ENCODE peak calls at places on chromosomes 7 and 10, in seven cellular contexts. X is H1, K is SK-N-SH, U is HepG2, M is GM12878, Y is K562, W is T47D. N is an unnamed sample.

GRCh38 chr7:136588216-136588615 is 280.2 kb upstream of the CHRM2 start:
- DNase-seq in X (no peak), K (no peak), U (no peak), M (no peak), Y (no peak), W (no peak), N (no peak)

GRCh38 chr7:4166340-4166739 is 515.8 kb upstream of the FOXK1 start:
- DNase-seq in X (no peak), K (no peak), U (no peak), M (no peak), Y (no peak), W (no peak), N (no peak)

GRCh38 chr10:46033602-46034011 is 3.2 kb upstream of the NCOA4 start:
- DNase-seq in X (no peak), K (no peak), U (peak; percentile 86), M (no peak), Y (no peak), W (peak; percentile 65), N (no peak)

GRCh38 chr10:72080042-72081035 is 8.0 kb downstream of the SPOCK2 start:
- DNase-seq in X (peak; percentile 45), K (no peak), U (no peak), M (no peak), Y (no peak), W (peak; percentile 13), N (no peak)

GRCh38 chr7:71868797-71869196 is 543.3 kb downstream of the CALN1 start:
- DNase-seq in X (no peak), K (no peak), U (no peak), M (no peak), Y (no peak), W (no peak), N (no peak)

GRCh38 chr7:31857178-31857577 is 170.2 kb downstream of the PPP1R17 start:
- DNase-seq in X (no peak), K (no peak), U (no peak), M (no peak), Y (no peak), W (no peak), N (no peak)

GRCh38 chr10:31032515-31033132 is 959 bp upstream of the ZNF438 start:
- DNase-seq in X (no peak), K (no peak), U (no peak), M (no peak), Y (no peak), W (no peak), N (no peak)

GRCh38 chr7:76191783-76192240 is 9.9 kb upstream of the SRRM3 start:
- DNase-seq in X (peak; percentile 71), K (peak; percentile 72), U (peak; percentile 46), M (no peak), Y (peak; percentile 66), W (peak; percentile 84), N (peak; percentile 43)

GRCh38 chr7:104656467-104656866 is 328.1 kb downstream of the LHFPL3 start:
- DNase-seq in X (no peak), K (no peak), U (no peak), M (no peak), Y (no peak), W (no peak), N (no peak)

GRCh38 chr7:141354251-141354650 is 197.0 kb upstream of the AGK start:
- DNase-seq in X (no peak), K (no peak), U (no peak), M (no peak), Y (no peak), W (no peak), N (no peak)

GRCh38 chr10:119980956-119981355 is 88.4 kb downstream of the SEC23IP start:
- DNase-seq in X (no peak), K (no peak), U (no peak), M (no peak), Y (no peak), W (no peak), N (no peak)

GRCh38 chr10:91974960-91975359 is 51.4 kb downstream of the BTAF1 start:
- DNase-seq in X (no peak), K (no peak), U (no peak), M (peak; percentile 5), Y (no peak), W (no peak), N (no peak)

GRCh38 chr7:3888096-3888495 is 587.0 kb downstream of the SDK1 start:
- DNase-seq in X (no peak), K (no peak), U (no peak), M (no peak), Y (no peak), W (no peak), N (no peak)

GRCh38 chr7:157811946-157812345 is 475.1 kb downstream of the DNAJB6 start:
- DNase-seq in X (no peak), K (no peak), U (no peak), M (no peak), Y (no peak), W (no peak), N (no peak)

GRCh38 chr10:129756912-129757861 is 206.9 kb downstream of the EBF3 start:
- DNase-seq in X (peak; percentile 24), K (no peak), U (no peak), M (no peak), Y (no peak), W (no peak), N (no peak)

DNA sequence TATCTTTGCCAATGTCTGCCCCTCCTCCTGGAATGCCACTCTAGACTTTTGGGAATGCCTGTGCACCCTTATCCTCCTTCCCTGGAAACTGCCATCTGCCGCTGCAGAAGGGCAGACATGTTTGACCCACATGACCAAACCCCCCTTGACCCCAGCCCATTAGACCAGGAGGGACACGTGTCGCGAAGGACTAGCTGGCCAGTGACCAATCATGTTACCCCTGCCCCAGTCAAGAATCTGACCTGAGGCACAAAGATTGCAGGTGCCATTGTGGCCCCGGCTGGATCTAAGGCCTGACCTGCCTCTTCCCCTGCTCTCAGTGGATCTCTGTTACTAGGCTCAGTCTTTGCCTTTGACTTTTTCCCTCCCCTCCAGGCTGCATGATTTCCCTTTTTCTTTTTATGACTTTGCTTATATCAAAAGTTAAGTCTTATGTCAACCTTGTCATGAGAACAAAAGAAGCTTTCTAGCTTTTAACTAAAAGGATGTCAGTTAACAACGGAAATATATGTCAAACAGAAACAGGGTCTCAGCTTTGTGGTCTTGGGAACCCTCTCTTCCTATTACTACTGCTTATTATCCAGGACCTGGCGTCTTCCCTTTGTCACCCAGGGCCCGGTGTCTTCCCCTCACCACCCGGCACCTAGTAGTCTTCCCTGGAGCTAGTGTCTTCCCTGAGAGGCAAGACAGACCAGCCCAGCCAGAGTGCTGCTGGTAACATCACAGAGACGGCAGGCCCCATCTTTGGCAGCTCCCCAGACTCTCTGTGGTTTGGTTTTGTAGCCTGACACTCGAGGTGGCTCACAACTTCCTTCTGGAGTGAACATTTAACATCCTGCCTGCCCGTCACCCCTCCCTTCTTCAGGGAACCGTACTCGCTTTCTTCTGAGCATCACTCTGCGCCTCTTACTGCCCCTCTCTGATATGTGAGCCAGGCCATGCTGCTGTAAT is 24.4 kb upstream of the PPIF start:
- DNase-seq in X (no peak), K (no peak), U (no peak), M (peak; percentile 46), Y (no peak), W (peak; percentile 59), N (no peak)
- TF ChIP-seq JUND in X (no peak), K (no peak), U (no peak), M (no peak), Y (no peak), W (no peak), N (no peak)

GRCh38 chr7:110988348-110988747 is 102.6 kb upstream of the LRRN3 start:
- DNase-seq in X (no peak), K (no peak), U (no peak), M (no peak), Y (no peak), W (no peak), N (no peak)
- TF ChIP-seq JUND in X (no peak), K (no peak), U (no peak), M (no peak), Y (no peak), W (no peak), N (no peak)

DNA sequence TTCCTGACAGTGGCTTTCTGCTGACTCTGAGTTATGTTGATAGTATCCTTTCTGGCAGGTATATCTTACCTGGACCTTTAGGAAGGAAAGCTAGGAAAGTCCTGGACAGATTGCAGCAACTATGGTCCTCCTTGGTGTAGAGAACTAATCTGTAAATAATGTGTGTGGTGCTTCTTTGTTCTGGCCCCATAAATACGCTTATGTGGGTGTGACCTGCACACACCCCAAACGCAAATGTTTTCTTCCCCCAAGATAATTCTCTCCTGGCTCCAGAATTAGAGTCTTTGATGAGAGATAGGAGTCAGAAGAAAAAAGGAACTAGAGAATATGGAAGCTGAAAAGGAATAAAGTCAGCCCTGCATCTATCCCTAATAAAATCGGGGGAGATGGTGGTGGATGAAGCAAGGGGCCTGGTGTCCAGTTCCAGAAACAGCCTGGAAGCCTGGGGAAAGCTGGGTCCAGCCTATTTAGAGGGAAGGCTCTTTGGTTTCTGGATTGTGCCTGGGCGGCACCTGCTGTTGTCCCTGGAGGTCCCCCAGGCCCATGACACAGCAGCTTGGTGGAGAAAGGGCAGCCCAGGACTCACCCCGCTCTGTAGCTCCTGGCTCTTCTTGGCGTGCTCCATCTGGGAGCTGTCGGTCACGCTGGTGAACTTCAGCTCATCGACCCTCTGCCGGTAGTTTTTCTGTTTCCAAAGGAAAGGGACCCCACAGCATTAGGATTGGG is 38.2 kb downstream of the NRAP start:
- DNase-seq in X (no peak), K (no peak), U (no peak), M (no peak), Y (no peak), W (no peak), N (no peak)
- TF ChIP-seq JUND in X (no peak), K (no peak), U (no peak), M (no peak), Y (no peak), W (no peak), N (no peak)

GRCh38 chr10:77418211-77418640 is 219.4 kb downstream of the KCNMA1 start:
- DNase-seq in X (no peak), K (no peak), U (no peak), M (no peak), Y (no peak), W (no peak), N (no peak)

GRCh38 chr10:77417359-77417758 is 220.2 kb downstream of the KCNMA1 start:
- DNase-seq in X (no peak), K (no peak), U (no peak), M (no peak), Y (no peak), W (peak; percentile 95), N (no peak)

GRCh38 chr10:77419979-77420378 is 217.6 kb downstream of the KCNMA1 start:
- DNase-seq in X (no peak), K (no peak), U (no peak), M (no peak), Y (no peak), W (no peak), N (no peak)

GRCh38 chr10:77417806-77418205 is 219.8 kb downstream of the KCNMA1 start:
- DNase-seq in X (no peak), K (no peak), U (no peak), M (no peak), Y (no peak), W (no peak), N (no peak)

DNA sequence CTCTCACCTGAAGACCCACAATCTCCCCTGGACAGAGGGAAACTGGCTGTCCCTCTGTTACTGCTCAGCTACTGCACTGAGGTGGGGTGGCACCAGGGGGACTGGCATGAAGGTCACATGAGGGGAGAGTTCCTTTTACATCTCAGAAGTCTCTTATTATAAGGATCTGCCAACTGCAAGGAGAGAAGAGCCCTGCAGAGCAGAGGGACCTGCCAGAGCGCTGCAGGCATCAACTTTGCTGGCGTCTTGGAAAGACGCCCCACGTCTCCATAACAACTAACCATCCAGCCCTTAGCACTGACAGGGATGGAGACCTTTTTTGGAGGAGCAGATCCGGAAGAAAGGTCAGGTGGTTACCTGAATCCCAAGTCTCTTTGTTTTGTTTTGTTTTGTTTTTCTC is 218.6 kb downstream of the KCNMA1 start:
- DNase-seq in X (no peak), K (no peak), U (no peak), M (no peak), Y (no peak), W (no peak), N (no peak)
- TF ChIP-seq JUND in X (no peak), K (no peak), U (no peak), M (no peak), Y (no peak), W (no peak), N (no peak)

GRCh38 chr7:13179011-13179574 is 491.7 kb downstream of the ARL4A start:
- DNase-seq in X (no peak), K (peak; percentile 4), U (peak; percentile 30), M (no peak), Y (no peak), W (no peak), N (no peak)
- TF ChIP-seq JUND in X (no peak), K (no peak), U (no peak), M (no peak), Y (no peak), W (no peak), N (no peak)

N was measured in HCT116.